ENCODE peak calls at places on chromosomes 16 and 17, in five cellular contexts. M, O, J, Z and P are unnamed samples.

GRCh38 chr17:27573971-27574525 is 56.9 kb upstream of the LGALS9 start:
- DNase-seq in M (no peak), O (no peak), Z (no peak), J (peak; percentile 68), P (no peak)

GRCh38 chr17:75836605-75837004 is 7.6 kb downstream of the UNC13D start:
- DNase-seq in M (no peak), O (no peak), J (no peak), Z (no peak), P (no peak)

GRCh38 chr17:27797390-27798091 is 2.8 kb downstream of the NOS2 start:
- DNase-seq in J (no peak), M (no peak), Z (no peak), O (no peak), P (no peak)

GRCh38 chr17:62931101-62931500 is 34.9 kb upstream of the TANC2 start:
- DNase-seq in Z (no peak), O (no peak), M (no peak), J (no peak), P (no peak)

GRCh38 chr16:80806957-80807356 is 2.6 kb upstream of the CDYL2 start:
- DNase-seq in Z (peak; percentile 14), O (no peak), J (peak; percentile 53), M (no peak), P (no peak)

GRCh38 chr16:75238853-75239371 is 12.5 kb downstream of the BCAR1 start:
- DNase-seq in J (no peak), M (peak; percentile 54), Z (no peak), O (no peak), P (no peak)

GRCh38 chr16:31083981-31084380 is 4.8 kb downstream of the PRSS53 start:
- DNase-seq in Z (no peak), J (no peak), M (no peak), O (no peak), P (no peak)

GRCh38 chr17:78641666-78642065 is 64.5 kb upstream of the DNAH17 start:
- DNase-seq in O (no peak), J (no peak), Z (no peak), M (no peak), P (peak; percentile 59)

GRCh38 chr17:55521193-55521592 is 9.9 kb upstream of the SMIM36 start:
- DNase-seq in J (no peak), Z (no peak), M (no peak), O (no peak), P (no peak)

GRCh38 chr16:23362460-23363317 is 60.6 kb downstream of the SCNN1B start:
- DNase-seq in Z (no peak), J (no peak), O (peak; percentile 60), M (peak; percentile 65), P (peak; percentile 68)

GRCh38 chr16:66298571-66299120 is 67.8 kb upstream of the CDH5 start:
- DNase-seq in M (no peak), Z (no peak), O (no peak), J (no peak), P (no peak)

GRCh38 chr17:39679521-39680192 is 8.2 kb downstream of the PGAP3 start:
- DNase-seq in M (no peak), J (no peak), Z (no peak), O (no peak), P (no peak)

GRCh38 chr16:17885659-17886200 is 415.0 kb upstream of the XYLT1 start:
- DNase-seq in J (no peak), M (no peak), O (no peak), Z (no peak), P (no peak)

GRCh38 chr17:73798111-73798748 is 154.0 kb upstream of the SDK2 start:
- DNase-seq in Z (peak; percentile 25), O (no peak), J (peak; percentile 95), M (no peak), P (no peak)

DNA sequence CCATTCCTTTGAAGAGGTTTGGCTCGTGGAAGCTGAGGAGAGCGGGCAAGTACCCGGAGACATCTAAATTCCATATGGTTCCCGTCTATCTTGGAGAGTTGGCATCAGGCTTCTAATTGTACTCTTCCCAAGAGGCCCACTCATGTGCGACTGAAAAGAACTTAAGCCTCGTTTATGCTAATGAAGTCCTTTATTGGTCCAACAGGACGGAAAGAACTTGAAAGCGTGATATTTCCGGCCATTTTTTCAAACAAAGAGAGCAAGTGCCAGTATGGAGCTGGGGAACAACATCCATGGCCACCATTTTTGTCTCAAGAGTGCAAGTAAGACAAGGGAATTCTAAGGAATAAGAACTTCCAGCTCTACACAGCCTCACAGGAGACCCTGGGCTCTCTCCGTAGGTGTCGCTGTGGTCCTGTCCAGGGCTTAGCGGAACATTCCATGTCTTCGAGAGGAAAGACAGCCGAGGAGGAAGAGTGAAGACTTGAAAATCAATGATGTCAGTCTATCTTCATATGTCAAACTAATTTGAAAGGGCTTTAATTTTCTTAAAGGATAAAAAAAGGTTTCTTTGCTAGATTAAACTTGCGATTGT is 566.0 kb upstream of the PSMD7 start:
- DNase-seq in Z (no peak), J (no peak), M (no peak), O (no peak), P (no peak)
- TF ChIP-seq CTCF in Z (no peak), J (no peak), M (no peak), O (no peak), P (no peak)

DNA sequence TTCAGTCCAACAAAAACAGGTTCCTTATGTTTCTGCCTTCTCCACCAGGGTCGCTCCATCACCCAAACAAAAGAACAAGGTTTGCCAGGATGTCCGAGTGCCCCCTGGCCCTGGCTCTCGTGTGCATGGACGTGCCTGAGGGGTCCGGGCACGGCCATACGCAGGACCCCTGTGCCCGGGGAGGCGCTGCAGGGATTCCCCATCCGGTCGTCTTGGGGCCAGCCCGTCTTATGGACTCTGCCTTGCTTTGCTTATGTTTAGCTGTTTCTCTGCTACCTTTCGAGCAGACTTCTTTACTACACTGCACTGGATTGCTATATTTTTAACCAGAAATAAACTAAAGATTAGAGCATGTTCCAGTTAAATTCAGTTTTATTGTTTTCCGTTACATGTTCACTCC is 68.0 kb downstream of the KLHDC4 start:
- DNase-seq in Z (no peak), M (no peak), J (no peak), O (no peak), P (no peak)
- TF ChIP-seq CTCF in Z (no peak), M (no peak), J (no peak), O (no peak), P (no peak)

GRCh38 chr17:7716299-7716886 is 1.2 kb upstream of the DNAH2 start:
- DNase-seq in Z (no peak), M (no peak), J (no peak), O (no peak), P (no peak)

GRCh38 chr17:7719661-7720060 is 2.1 kb downstream of the DNAH2 start:
- DNase-seq in Z (no peak), J (no peak), O (no peak), M (no peak), P (no peak)

GRCh38 chr17:7717756-7718350 is 309 bp downstream of the DNAH2 start:
- DNase-seq in M (no peak), Z (no peak), J (no peak), O (no peak), P (no peak)

GRCh38 chr17:7714721-7715594 is 2.6 kb upstream of the DNAH2 start:
- DNase-seq in M (no peak), J (no peak), O (no peak), Z (no peak), P (peak; percentile 62)

DNA sequence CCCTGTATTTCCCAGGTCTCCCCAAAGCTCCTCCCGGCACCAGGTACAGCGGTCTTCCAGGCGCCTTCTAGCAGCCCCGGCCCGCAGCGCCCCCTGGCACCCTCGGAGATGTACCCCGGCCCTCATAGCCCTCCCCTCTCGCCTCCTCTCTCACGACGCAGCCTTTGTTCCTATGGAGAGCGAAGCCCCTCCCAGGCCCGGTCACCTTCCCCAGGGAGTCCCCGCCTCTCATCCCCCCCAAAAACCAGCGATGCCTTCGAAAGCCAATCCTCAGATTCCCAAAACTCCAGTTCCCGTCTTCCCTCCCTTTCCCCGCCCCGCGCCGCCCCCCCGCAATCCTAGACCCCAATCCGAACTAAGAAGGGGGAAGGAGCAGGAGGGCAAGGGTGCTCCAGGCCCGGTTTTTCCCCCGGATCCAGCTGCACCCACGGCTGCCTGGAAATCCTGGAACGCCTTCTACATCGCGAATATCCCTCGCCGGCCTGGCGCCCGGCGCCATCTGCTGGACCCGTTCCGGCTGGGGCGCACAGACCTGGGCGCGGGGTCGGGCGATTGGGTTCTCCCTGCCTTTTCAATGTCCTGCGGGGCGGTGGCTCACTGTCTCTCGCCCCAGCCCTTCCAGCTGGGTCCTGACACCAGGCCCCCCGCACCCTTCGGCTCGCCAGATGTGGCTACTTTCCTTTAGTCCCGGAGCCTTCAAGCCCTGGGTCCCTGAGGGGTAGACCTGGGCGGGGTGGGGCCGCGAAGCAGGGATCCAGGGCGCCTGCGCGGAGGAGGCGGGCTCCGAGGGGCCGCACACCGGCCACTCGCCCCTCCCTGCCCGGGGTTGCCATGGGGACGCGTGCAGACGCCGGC is at the start of gene DNAH2:
- DNase-seq in O (peak; percentile 85), Z (peak; percentile 52), M (peak; percentile 90), J (peak; percentile 96), P (peak; percentile 82)
- TF ChIP-seq CTCF in O (peak; percentile 15), Z (peak; percentile 57), M (peak; percentile 8), J (peak; percentile 40), P (no peak)

DNA sequence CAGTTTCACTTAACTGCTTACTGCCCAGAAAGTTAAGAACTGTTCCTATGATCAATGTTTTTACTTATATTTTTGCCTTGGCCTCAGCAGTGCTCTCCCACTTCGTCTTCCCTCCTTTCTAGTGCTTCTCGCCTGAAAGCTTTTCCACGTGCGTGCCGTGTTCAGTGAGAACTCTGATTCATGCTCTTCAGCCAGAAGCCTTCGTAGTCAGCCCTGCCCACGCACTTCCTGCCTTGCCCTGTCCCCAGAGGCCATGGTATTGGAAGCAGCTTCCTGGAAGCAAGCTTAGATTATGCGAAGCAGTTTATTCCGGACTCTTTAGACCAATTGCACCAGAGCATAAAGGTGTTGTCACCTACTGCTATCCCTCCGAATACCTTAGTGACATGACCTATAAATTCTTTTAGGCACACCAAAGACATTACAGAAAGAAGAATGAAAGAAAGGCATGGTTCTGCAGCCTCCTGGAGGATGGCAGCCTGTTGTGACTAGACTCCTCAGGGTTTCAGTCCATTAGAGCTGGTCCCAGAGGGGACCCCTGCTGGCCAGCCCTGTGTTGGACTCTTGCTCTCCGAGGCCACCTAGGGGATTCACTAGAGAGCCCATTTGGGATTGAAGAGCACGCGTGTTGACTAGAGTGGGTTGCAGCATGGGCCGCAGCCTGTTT is 105.2 kb downstream of the RPTOR start:
- DNase-seq in O (no peak), J (peak; percentile 97), Z (peak; percentile 74), M (peak; percentile 51), P (no peak)
- TF ChIP-seq CTCF in O (peak; percentile 8), J (peak; percentile 62), Z (peak; percentile 47), M (no peak), P (no peak)